ENCODE peak calls at places on chromosomes 3 and 15, in ten cellular contexts. E is stimulated activated CD8-positive, alpha-beta memory T cell treated with anti-CD3 and anti-CD28 coated beads, Interleukin-7, amount 100 ng/mL, for 1 hour; A is WTC11; J is non-pigmented ciliary epithelial cell; H is glutamatergic neuron; M is HS-27A; N is COR-L47; B is esophagus squamous epithelium; D is IMR-90; O is activated T-cell treated with anti-CD3 and anti-CD28 coated beads for 24 hours. C is an unnamed sample.

GRCh38 chr3:94460914-94461313 is 398.1 kb downstream of the NSUN3 start:
- DNase-seq in H (no peak), O (no peak), N (no peak), E (no peak), B (no peak), A (no peak), J (no peak), D (no peak), M (no peak), C (no peak)

GRCh38 chr3:171804618-171805389 is 5.5 kb downstream of the PLD1 start:
- DNase-seq in B (no peak), N (no peak), A (no peak), H (no peak), J (no peak), E (no peak), O (no peak), D (no peak), M (no peak), C (no peak)

GRCh38 chr3:194139085-194139976 is 3.4 kb downstream of the HES1 start:
- DNase-seq in B (no peak), N (no peak), E (no peak), O (no peak), H (no peak), J (no peak), M (no peak), D (peak), A (peak), C (no peak)

GRCh38 chr3:133998691-133999241 is 31.0 kb downstream of the SLCO2A1 start:
- DNase-seq in N (no peak), D (no peak), J (no peak), O (no peak), A (no peak), H (no peak), B (no peak), E (no peak), M (no peak), C (no peak)

GRCh38 chr15:31235298-31236183 is 91.1 kb upstream of the KLF13 start:
- DNase-seq in D (no peak), N (peak), J (no peak), A (no peak), B (no peak), M (no peak), O (no peak), H (no peak), E (no peak), C (peak)

GRCh38 chr15:34696506-34696905 is 58.3 kb downstream of the GJD2 start:
- DNase-seq in B (no peak), H (no peak), E (no peak), N (no peak), A (no peak), J (no peak), O (no peak), D (no peak), M (no peak), C (no peak)

GRCh38 chr3:127445581-127446368 is 144.8 kb downstream of the TPRA1 start:
- DNase-seq in B (no peak), J (no peak), M (no peak), O (no peak), H (no peak), E (no peak), N (no peak), D (no peak), A (peak), C (peak)

GRCh38 chr3:106827515-106828213 is 549.6 kb upstream of the CCDC54 start:
- DNase-seq in A (no peak), N (no peak), B (no peak), O (no peak), J (no peak), M (no peak), E (no peak), H (no peak), D (peak), C (no peak)

GRCh38 chr15:55853134-55853533 is 110.2 kb upstream of the PRTG start:
- DNase-seq in B (no peak), H (no peak), D (no peak), E (no peak), O (no peak), M (no peak), N (no peak), J (no peak), A (no peak), C (no peak)

GRCh38 chr3:194225988-194226663 is 90.2 kb downstream of the HES1 start:
- DNase-seq in D (no peak), M (no peak), E (no peak), N (no peak), H (no peak), J (no peak), B (no peak), A (no peak), O (no peak), C (no peak)

GRCh38 chr15:36175781-36176211 is 403.6 kb upstream of the CDIN1 start:
- DNase-seq in A (no peak), J (no peak), D (no peak), M (peak), E (no peak), H (no peak), B (no peak), O (no peak), N (no peak), C (no peak)

GRCh38 chr15:75036269-75036668 is 12.9 kb downstream of the PPCDC start:
- DNase-seq in O (no peak), A (peak), D (no peak), N (no peak), J (no peak), M (no peak), E (no peak), H (no peak), B (no peak), C (no peak)

GRCh38 chr15:56356616-56357015 is 8.6 kb upstream of the TEX9 start:
- DNase-seq in E (no peak), H (no peak), O (no peak), A (no peak), N (peak), B (no peak), M (no peak), J (no peak), D (no peak), C (no peak)

GRCh38 chr15:40340038-40340739 is 550 bp downstream of the CCDC9B start:
- DNase-seq in O (no peak), M (no peak), H (peak), A (no peak), J (no peak), E (no peak), B (no peak), N (no peak), D (peak), C (no peak)

GRCh38 chr3:115108614-115109013 is 38.5 kb downstream of the ZBTB20 start:
- DNase-seq in O (no peak), N (no peak), B (no peak), H (no peak), E (no peak), A (no peak), J (no peak), M (no peak), D (no peak), C (no peak)

GRCh38 chr3:135982404-135982761 is 16.9 kb downstream of the PPP2R3A start:
- DNase-seq in M (no peak), J (no peak), N (no peak), H (no peak), A (no peak), O (no peak), E (no peak), D (peak), B (no peak), C (no peak)

GRCh38 chr3:105365171-105365535 is 1.6 kb upstream of the ALCAM start:
- DNase-seq in M (no peak), J (no peak), B (no peak), A (no peak), H (no peak), N (no peak), D (no peak), O (no peak), E (no peak), C (no peak)

GRCh38 chr3:98727638-98728037 is 35.5 kb upstream of the ST3GAL6 start:
- DNase-seq in N (no peak), M (no peak), B (no peak), D (no peak), H (no peak), O (no peak), E (no peak), J (no peak), A (no peak), C (no peak)

GRCh38 chr15:75620776-75621536 is 4.6 kb downstream of the SNUPN start:
- DNase-seq in H (peak), A (no peak), E (no peak), J (peak), N (no peak), B (peak), O (no peak), M (peak), D (peak), C (peak)

GRCh38 chr3:197278933-197279332 is 19.5 kb downstream of the DLG1 start:
- DNase-seq in H (no peak), D (no peak), M (no peak), A (no peak), J (no peak), N (no peak), B (no peak), O (no peak), E (no peak), C (no peak)

GRCh38 chr3:37056826-37057225 is 63.5 kb downstream of the MLH1 start:
- DNase-seq in N (no peak), E (no peak), J (no peak), B (no peak), D (peak), H (no peak), O (no peak), M (no peak), A (no peak), C (no peak)

GRCh38 chr3:12541625-12542024 is 3.7 kb downstream of the MKRN2OS start:
- DNase-seq in N (no peak), E (no peak), O (no peak), H (peak), A (peak), J (no peak), M (no peak), D (no peak), B (no peak), C (no peak)

GRCh38 chr15:35764661-35765519 is 218.9 kb upstream of the DPH6 start:
- DNase-seq in J (no peak), E (no peak), O (no peak), H (no peak), A (no peak), N (no peak), B (no peak), M (no peak), D (no peak), C (no peak)

GRCh38 chr3:13111874-13112520 is 38.8 kb upstream of the IQSEC1 start:
- DNase-seq in D (no peak), A (no peak), N (no peak), O (no peak), M (no peak), J (no peak), H (no peak), E (no peak), B (no peak), C (no peak)

GRCh38 chr15:56042982-56043980 is 49.9 kb upstream of the NEDD4 start:
- DNase-seq in H (no peak), D (no peak), N (no peak), E (no peak), O (peak), J (no peak), B (no peak), M (no peak), A (no peak), C (no peak)

GRCh38 chr15:58383876-58384275 is 47.9 kb upstream of the LIPC start:
- DNase-seq in D (no peak), O (peak), E (no peak), J (no peak), M (no peak), N (no peak), B (no peak), H (no peak), A (peak), C (no peak)

GRCh38 chr3:17028363-17028762 is 143.6 kb downstream of the PLCL2 start:
- DNase-seq in B (no peak), J (no peak), M (no peak), E (no peak), H (no peak), N (no peak), O (no peak), D (no peak), A (no peak), C (no peak)

GRCh38 chr3:193772389-193772788 is 179.4 kb downstream of the OPA1 start:
- DNase-seq in B (no peak), O (no peak), D (no peak), J (no peak), N (peak), H (no peak), A (no peak), M (no peak), E (no peak), C (no peak)

GRCh38 chr3:175606650-175607318 is 747.6 kb downstream of the NAALADL2 start:
- DNase-seq in H (no peak), J (no peak), E (no peak), N (peak), O (no peak), A (no peak), M (no peak), B (no peak), D (peak), C (no peak)

GRCh38 chr3:17320266-17320665 is 422.2 kb downstream of the TBC1D5 start:
- DNase-seq in M (no peak), D (peak), J (no peak), E (no peak), H (no peak), A (no peak), O (no peak), B (no peak), N (no peak), C (no peak)

GRCh38 chr3:11601446-11602241 is 42.1 kb downstream of the VGLL4 start:
- DNase-seq in B (no peak), A (no peak), J (no peak), H (no peak), D (peak), E (no peak), N (no peak), O (no peak), M (no peak), C (no peak)

GRCh38 chr3:19641408-19641807 is 292.6 kb downstream of the EFHB start:
- DNase-seq in J (no peak), H (no peak), O (no peak), A (no peak), M (no peak), D (no peak), N (no peak), E (no peak), B (no peak), C (no peak)

GRCh38 chr15:93063292-93063671 is 25.7 kb downstream of the RGMA start:
- DNase-seq in J (no peak), E (no peak), B (no peak), M (no peak), D (no peak), O (no peak), N (no peak), A (no peak), H (no peak), C (no peak)

GRCh38 chr15:69848551-69849231 is 249.0 kb downstream of the TLE3 start:
- DNase-seq in B (no peak), E (no peak), D (no peak), N (no peak), H (no peak), O (no peak), A (no peak), M (no peak), J (no peak), C (no peak)

GRCh38 chr15:88476635-88477038 is 9.1 kb downstream of the MRPS11 start:
- DNase-seq in D (peak), N (peak), E (no peak), B (no peak), M (no peak), H (peak), J (no peak), O (no peak), A (peak), C (no peak)

C was measured in omental fat pad.